ENCODE peak calls at places on chromosomes 13 and 19, in eight cellular contexts. F, J, X, L, G, T, R and O are unnamed samples.

GRCh38 chr19:41001243-41001971 is 10.3 kb downstream of the CYP2B6 start:
- DNase-seq in F (no peak), L (no peak), J (peak), G (no peak), T (peak), X (no peak), R (no peak), O (no peak)

GRCh38 chr19:6516659-6517291 is 14.1 kb upstream of the TNFSF9 start:
- DNase-seq in L (peak), G (peak), T (peak), J (peak), X (peak), F (peak), R (peak), O (peak)

GRCh38 chr19:2302319-2303208 is 5.4 kb downstream of the LINGO3 start:
- DNase-seq in X (peak), F (peak), L (no peak), J (peak), T (no peak), G (peak), R (peak), O (no peak)

GRCh38 chr13:29548722-29549446 is 46.6 kb downstream of the SLC7A1 start:
- DNase-seq in X (peak), L (no peak), G (no peak), F (no peak), R (no peak), J (peak), T (no peak), O (no peak)

GRCh38 chr13:52195052-52195837 is 35.8 kb upstream of the NEK3 start:
- DNase-seq in X (peak), J (peak), F (peak), G (peak), T (no peak), R (peak), L (peak), O (peak)

GRCh38 chr13:94516456-94516855 is 37.0 kb upstream of the DCT start:
- DNase-seq in G (no peak), F (no peak), T (no peak), L (no peak), X (no peak), J (no peak), R (no peak), O (no peak)

GRCh38 chr19:45769821-45770191 is 754 bp upstream of the SIX5 start:
- DNase-seq in X (peak), G (peak), R (no peak), T (peak), J (no peak), F (peak), L (peak), O (peak)

GRCh38 chr13:49124693-49125304 is 95.3 kb upstream of the MLNR start:
- DNase-seq in F (no peak), R (no peak), G (no peak), T (no peak), J (no peak), X (no peak), L (no peak), O (no peak)

GRCh38 chr13:74026753-74027152 is 107.5 kb downstream of the KLF12 start:
- DNase-seq in X (no peak), T (no peak), J (peak), L (no peak), R (no peak), F (no peak), G (no peak), O (no peak)

GRCh38 chr13:50589651-50590054 is 253.8 kb downstream of the DLEU7 start:
- DNase-seq in J (no peak), R (no peak), X (no peak), T (peak), F (no peak), L (no peak), G (no peak), O (no peak)

GRCh38 chr19:45852941-45853340 is 10.0 kb downstream of the SYMPK start:
- DNase-seq in R (no peak), G (peak), J (no peak), L (no peak), F (no peak), X (no peak), T (no peak), O (no peak)

GRCh38 chr13:39788097-39788496 is 132.6 kb downstream of the COG6 start:
- DNase-seq in G (no peak), J (peak), X (no peak), F (no peak), T (no peak), L (no peak), R (peak), O (no peak)

GRCh38 chr13:28532226-28533048 is 37.5 kb upstream of the FLT1 start:
- DNase-seq in X (no peak), G (peak), T (no peak), R (peak), F (peak), J (peak), L (no peak), O (no peak)

GRCh38 chr13:50244913-50245574 is 229.8 kb downstream of the KCNRG start:
- DNase-seq in R (no peak), L (no peak), X (peak), J (no peak), T (peak), G (no peak), F (no peak), O (no peak)

GRCh38 chr13:32676242-32676641 is 90.0 kb downstream of the PDS5B start:
- DNase-seq in G (no peak), J (no peak), X (no peak), L (no peak), T (no peak), R (no peak), F (no peak), O (no peak)

GRCh38 chr19:29620931-29621351 is 14.9 kb downstream of the POP4 start:
- DNase-seq in R (no peak), J (no peak), X (no peak), G (no peak), F (peak), T (no peak), L (no peak), O (no peak)

GRCh38 chr19:50384685-50385535 is 763 bp downstream of the POLD1 start:
- DNase-seq in T (no peak), J (no peak), R (no peak), F (no peak), G (no peak), L (no peak), X (no peak), O (no peak)

GRCh38 chr19:11659612-11660011 is 62.3 kb downstream of the ZNF627 start:
- DNase-seq in F (no peak), R (no peak), G (no peak), L (no peak), T (no peak), X (no peak), J (no peak), O (no peak)

GRCh38 chr13:52599853-52600603 is 42.2 kb upstream of the HNRNPA1L2 start:
- DNase-seq in G (peak), J (peak), T (no peak), R (peak), X (peak), L (peak), F (peak), O (no peak)

GRCh38 chr13:33025220-33025744 is 9.1 kb downstream of the KL start:
- DNase-seq in T (no peak), J (peak), L (no peak), R (no peak), F (no peak), G (no peak), X (no peak), O (no peak)

GRCh38 chr19:6690160-6690885 is 20.4 kb upstream of the TNFSF14 start:
- DNase-seq in T (no peak), G (no peak), J (no peak), R (no peak), L (no peak), X (no peak), F (no peak), O (no peak)

GRCh38 chr19:46599716-46600392 is 1.3 kb upstream of the CALM3 start:
- DNase-seq in T (peak), G (no peak), R (no peak), L (no peak), J (peak), X (no peak), F (no peak), O (no peak)

GRCh38 chr13:75418997-75419396 is 63.0 kb downstream of the TBC1D4 start:
- DNase-seq in X (no peak), L (no peak), T (no peak), G (no peak), F (no peak), R (no peak), J (no peak), O (no peak)

GRCh38 chr13:33514362-33514761 is 228.8 kb upstream of the STARD13 start:
- DNase-seq in J (peak), X (no peak), F (no peak), R (no peak), T (no peak), G (no peak), L (no peak), O (no peak)

GRCh38 chr19:30228726-30229523 is 143.3 kb upstream of the ZNF536 start:
- DNase-seq in T (peak), L (no peak), G (no peak), J (peak), F (peak), X (no peak), R (no peak), O (no peak)

GRCh38 chr19:55617426-55617825 is 6.9 kb downstream of the ZNF784 start:
- DNase-seq in T (no peak), F (no peak), X (no peak), J (no peak), G (no peak), L (no peak), R (no peak), O (no peak)

GRCh38 chr13:84211048-84211447 is 328.8 kb upstream of the SLITRK1 start:
- DNase-seq in G (no peak), F (no peak), X (no peak), R (no peak), J (no peak), T (no peak), L (no peak), O (no peak)

GRCh38 chr19:35046461-35046860 is 4.9 kb downstream of the HPN start:
- DNase-seq in T (no peak), R (no peak), G (no peak), J (no peak), X (no peak), F (no peak), L (no peak), O (no peak)

GRCh38 chr19:35044317-35045117 is 3.0 kb downstream of the HPN start:
- DNase-seq in T (peak), R (peak), G (peak), J (peak), L (peak), X (peak), F (no peak), O (no peak)

GRCh38 chr19:35042954-35043604 is 1.6 kb downstream of the HPN start:
- DNase-seq in X (no peak), J (no peak), G (peak), L (no peak), T (no peak), R (no peak), F (no peak), O (no peak)

GRCh38 chr19:35043906-35044305 is 2.4 kb downstream of the HPN start:
- DNase-seq in G (peak), J (no peak), L (no peak), X (peak), T (no peak), R (no peak), F (no peak), O (no peak)

DNA sequence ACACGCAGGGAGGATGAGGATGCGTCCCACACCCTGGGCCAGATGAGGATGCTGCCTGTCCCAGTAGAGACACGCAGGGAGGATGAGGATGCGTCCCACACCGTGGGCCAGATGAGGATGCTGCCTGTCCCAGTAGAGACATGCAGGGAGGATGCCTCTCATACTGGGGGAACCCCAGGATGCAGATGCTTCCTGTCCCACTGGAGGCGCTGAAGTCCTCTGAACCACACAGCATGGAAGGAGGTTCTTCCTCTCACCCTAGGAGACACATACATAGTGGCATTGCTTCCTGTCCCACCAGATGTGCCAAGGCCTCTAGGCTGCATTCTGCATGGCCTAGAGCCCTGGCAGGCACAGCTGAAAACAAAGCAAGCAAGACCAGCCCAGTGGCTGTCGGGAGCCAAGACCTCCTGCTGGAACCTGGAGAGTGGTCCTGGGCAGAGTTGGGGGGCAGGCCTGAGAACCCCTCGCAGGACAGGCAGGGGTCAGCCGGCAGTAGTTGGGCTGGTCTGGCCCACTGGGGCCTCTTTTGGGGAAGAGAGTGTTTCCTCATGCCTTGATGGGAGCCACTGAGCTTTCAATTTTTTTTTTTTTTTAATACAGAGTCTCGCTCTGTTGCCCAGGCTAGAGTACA is 4.3 kb downstream of the HPN start:
- DNase-seq in R (no peak), X (peak), L (no peak), T (peak), J (peak), G (peak), F (no peak), O (peak)
- TF ChIP-seq CTCF in R (peak), X (no peak), L (peak), T (peak), J (peak), G (peak), F (peak), O (no peak)

GRCh38 chr13:30861836-30862467 is 44.1 kb upstream of the MEDAG start:
- DNase-seq in F (no peak), X (no peak), R (no peak), J (no peak), L (no peak), G (no peak), T (no peak), O (no peak)
- H3K27ac ChIP-seq in F (no peak), X (no peak), R (no peak), J (no peak), L (peak), G (no peak), T (no peak), O (peak)

GRCh38 chr19:54160948-54161347 is 1.4 kb upstream of the LENG1 start:
- DNase-seq in G (no peak), F (no peak), X (no peak), R (no peak), T (no peak), L (no peak), J (no peak), O (no peak)
- H3K4me3 ChIP-seq in G (peak), F (no peak), X (no peak), R (peak), T (peak), L (no peak), J (peak), O (peak)

GRCh38 chr19:4123615-4124568 is at the start of gene MAP2K2:
- DNase-seq in R (peak), X (peak), J (peak), T (peak), L (peak), G (peak), F (peak), O (peak)
- TF ChIP-seq CTCF in R (no peak), X (peak), J (peak), T (peak), L (no peak), G (peak), F (peak), O (no peak)

GRCh38 chr13:99363391-99363790 is 56.2 kb upstream of the GPR183 start:
- DNase-seq in G (no peak), F (no peak), J (peak), L (no peak), R (no peak), X (no peak), T (no peak), O (no peak)
- H3K27ac ChIP-seq in G (no peak), F (no peak), J (no peak), L (no peak), R (no peak), X (no peak), T (no peak), O (no peak)

GRCh38 chr13:112785419-112785856 is 95.6 kb downstream of the ATP11A start:
- DNase-seq in G (no peak), F (no peak), J (peak), R (no peak), T (no peak), L (no peak), X (no peak), O (no peak)
- H3K4me3 ChIP-seq in G (no peak), F (no peak), J (no peak), R (no peak), T (no peak), L (no peak), X (no peak), O (no peak)